ENCODE peak calls at places on chromosomes 4 and X, in six cellular contexts. V, T, S, I, L and F are unnamed samples. For H3K4me1 and H3K27me3, the result is how much of the 10 kb centered on the place peaks cover.

GRCh38 chrX:97045470-97045869 is 161.8 kb downstream of the RPA4 start:
- DNase-seq in V (no peak), S (no peak), L (no peak), I (no peak), T (no peak), F (no peak)

GRCh38 chrX:45824471-45824870 is 623.8 kb upstream of the DIPK2B start:
- DNase-seq in V (peak), L (no peak), T (peak), I (peak), S (no peak), F (peak)

GRCh38 chrX:118974088-118974907 is at the start of gene LONRF3:
- DNase-seq in L (peak), S (peak), V (peak), T (peak), I (peak), F (peak)

GRCh38 chr4:1113311-1114009 is at the start of gene RNF212:
- DNase-seq in L (no peak), S (peak), V (no peak), T (peak), I (peak), F (no peak)

GRCh38 chr4:127604949-127605709 is 27.6 kb upstream of the INTU start:
- DNase-seq in T (no peak), L (no peak), V (no peak), I (peak), S (no peak), F (no peak)

GRCh38 chr4:140697709-140698560 is 58.2 kb downstream of the TBC1D9 start:
- DNase-seq in L (no peak), T (no peak), I (no peak), V (no peak), S (no peak), F (no peak)

GRCh38 chrX:83469551-83469950 is 38.5 kb upstream of the POU3F4 start:
- DNase-seq in S (no peak), I (peak), V (no peak), L (no peak), T (no peak), F (no peak)

GRCh38 chr4:17561195-17561909 is 15.6 kb upstream of the LAP3 start:
- DNase-seq in I (no peak), S (no peak), V (no peak), L (no peak), T (no peak), F (no peak)

GRCh38 chr4:58406762-58407161 is 1296.6 kb upstream of the IGFBP7 start:
- DNase-seq in I (no peak), V (no peak), T (no peak), S (no peak), L (no peak), F (no peak)

GRCh38 chr4:10184501-10184938 is 67.9 kb upstream of the WDR1 start:
- DNase-seq in I (no peak), S (no peak), V (no peak), T (no peak), L (no peak), F (no peak)

GRCh38 chr4:84032372-84032771 is 466.7 kb downstream of the NKX6-1 start:
- DNase-seq in L (no peak), T (no peak), S (no peak), V (no peak), I (no peak), F (no peak)

GRCh38 chr4:174119051-174119450 is 164.4 kb downstream of the FBXO8 start:
- DNase-seq in L (no peak), S (no peak), V (no peak), I (peak), T (no peak), F (peak)

GRCh38 chr4:26330186-26330787 is 9.5 kb downstream of the RBPJ start:
- DNase-seq in I (peak), V (no peak), L (no peak), S (no peak), T (no peak), F (no peak)

GRCh38 chr4:5203925-5204324 is 152.6 kb downstream of the STK32B start:
- DNase-seq in V (no peak), I (no peak), S (no peak), T (no peak), L (no peak), F (no peak)

GRCh38 chrX:150049647-150050046 is 111.4 kb upstream of the EOLA2 start:
- DNase-seq in V (no peak), L (no peak), S (no peak), I (no peak), T (no peak), F (no peak)

GRCh38 chrX:41391606-41392005 is 55.5 kb upstream of the NYX start:
- DNase-seq in I (no peak), L (no peak), V (no peak), T (no peak), S (no peak), F (no peak)

GRCh38 chr4:110639207-110640092 is 16.6 kb upstream of the PITX2 start:
- DNase-seq in V (no peak), T (no peak), L (no peak), I (no peak), S (no peak), F (no peak)

GRCh38 chrX:56397636-56398035 is 165.5 kb downstream of the KLF8 start:
- DNase-seq in I (no peak), L (no peak), T (no peak), S (no peak), V (no peak), F (no peak)

GRCh38 chr4:115671581-115671980 is 558.2 kb upstream of the NDST4 start:
- DNase-seq in L (no peak), T (no peak), V (no peak), S (no peak), I (no peak), F (no peak)

GRCh38 chrX:40831750-40832149 is 96.4 kb upstream of the MED14 start:
- DNase-seq in S (no peak), V (no peak), L (no peak), I (no peak), T (no peak), F (no peak)

DNA sequence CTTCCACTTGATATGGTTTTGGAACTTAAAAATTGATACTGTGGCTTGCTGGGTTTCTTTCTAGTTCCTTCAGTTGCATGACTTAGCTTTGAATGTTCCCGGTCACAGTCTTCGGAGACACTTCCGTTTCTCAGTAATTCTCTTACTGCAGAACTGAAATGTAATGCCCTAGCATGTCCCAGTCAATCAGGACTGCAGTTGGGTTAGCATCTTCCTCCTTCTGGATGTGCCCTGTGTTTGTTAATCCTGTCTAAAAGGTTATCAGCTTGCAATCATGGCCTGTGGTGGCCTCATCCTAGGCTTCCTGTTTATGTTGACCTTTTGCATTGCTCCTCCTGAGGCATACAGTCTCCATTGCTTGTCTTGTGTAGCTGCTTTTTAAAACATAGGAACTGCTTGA is 275.9 kb downstream of the ARHGAP10 start:
- DNase-seq in S (no peak), L (no peak), V (no peak), T (no peak), I (no peak), F (no peak)
- H3K27ac ChIP-seq in S (peak), L (peak), V (no peak), T (no peak), I (peak), F (no peak)

GRCh38 chr4:23887173-23887572 is 2.7 kb downstream of the PPARGC1A start:
- DNase-seq in V (no peak), T (no peak), S (no peak), L (no peak), I (no peak), F (no peak)

GRCh38 chr4:23889368-23889767 is 479 bp downstream of the PPARGC1A start:
- DNase-seq in T (no peak), S (no peak), L (no peak), V (no peak), I (no peak), F (no peak)

GRCh38 chr4:23889814-23890269 is at the start of gene PPARGC1A:
- DNase-seq in L (no peak), S (peak), T (peak), I (peak), V (no peak), F (no peak)

GRCh38 chr4:23888421-23889319 is 1.2 kb downstream of the PPARGC1A start:
- DNase-seq in V (no peak), T (peak), L (no peak), I (peak), S (no peak), F (no peak)

DNA sequence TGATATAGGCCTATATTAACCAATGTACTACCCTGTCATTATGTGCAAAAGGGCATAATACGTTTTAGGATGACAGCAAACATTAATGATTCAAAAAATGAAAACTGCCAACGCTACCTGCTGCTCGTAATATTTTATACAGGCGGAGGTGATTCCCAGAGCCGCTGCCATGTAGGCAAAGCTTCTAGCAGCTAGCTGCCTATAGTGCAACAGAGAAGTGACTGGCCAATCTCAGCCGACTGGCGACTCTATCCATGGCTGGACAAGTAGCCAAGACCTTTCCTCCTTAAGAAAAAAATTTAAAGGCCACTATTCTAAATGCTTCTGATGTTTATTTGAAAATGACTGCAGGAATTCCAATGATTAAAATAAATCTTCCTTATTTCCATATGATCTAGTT is 1.9 kb downstream of the PPARGC1A start:
- DNase-seq in T (no peak), L (no peak), V (no peak), S (peak), I (no peak), F (no peak)
- H3K4me1 ChIP-seq in T (under half), L (under half), V (under half), S (under half), I (under half), F (under half)

DNA sequence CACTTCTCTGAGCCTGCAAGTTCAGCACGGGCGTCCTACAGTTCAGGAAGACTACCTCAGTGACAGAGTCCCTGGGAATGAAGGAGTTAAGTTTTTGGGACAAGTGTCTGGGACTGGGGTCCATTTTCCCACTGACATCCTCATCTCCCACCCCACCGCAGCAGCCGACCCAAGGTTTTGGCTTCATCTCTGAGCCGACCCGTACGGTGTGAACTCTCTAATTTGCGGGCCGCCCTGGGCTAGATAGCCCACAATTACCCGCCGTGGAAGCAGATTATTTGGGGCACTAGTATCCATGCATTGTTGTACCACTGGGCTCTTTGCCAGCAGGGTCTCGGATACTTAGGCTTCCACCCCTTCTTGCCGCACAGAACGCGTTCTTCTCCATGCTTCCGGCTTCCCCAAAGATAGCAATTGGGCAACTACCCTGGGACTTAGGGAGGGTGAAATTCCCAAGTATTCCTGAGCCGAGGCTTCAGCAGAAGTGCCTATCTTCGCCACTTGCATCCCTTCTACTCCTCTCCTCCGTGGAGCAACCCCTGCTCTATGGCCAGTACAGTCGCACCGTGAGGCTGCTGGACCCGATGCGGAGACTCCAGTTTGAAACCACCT is 2.4 kb downstream of the IL1RAPL2 start:
- DNase-seq in S (no peak), V (no peak), T (no peak), L (no peak), I (no peak), F (no peak)
- H3K27me3 ChIP-seq in S (under half), V (under half), T (under half), L (under half), I (under half), F (under half)

DNA sequence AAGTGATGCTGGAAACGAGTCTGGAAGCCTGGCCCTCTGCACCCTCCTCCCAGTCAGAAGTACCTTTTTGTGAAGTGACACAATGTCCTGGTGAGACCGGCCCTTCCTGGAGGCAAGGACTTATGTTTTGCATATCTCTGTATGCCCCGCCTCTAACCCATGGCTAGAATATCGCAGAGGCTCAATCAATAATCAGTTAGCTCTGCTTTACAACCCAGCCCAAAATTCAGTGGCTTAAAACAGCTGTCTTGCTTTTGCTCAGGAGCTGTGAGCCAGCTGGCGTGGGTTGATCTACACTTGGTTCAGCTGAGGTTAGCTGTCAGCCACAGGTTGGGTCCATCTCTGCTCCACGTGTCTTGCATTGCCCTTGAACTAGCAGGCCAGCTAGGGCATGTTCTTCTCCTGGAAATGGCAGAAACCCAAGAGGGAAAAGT is 98.8 kb upstream of the METTL14 start:
- DNase-seq in S (peak), L (no peak), I (no peak), T (peak), V (no peak), F (no peak)
- H3K27ac ChIP-seq in S (peak), L (no peak), I (no peak), T (no peak), V (no peak), F (no peak)

GRCh38 chr4:48665555-48666186 is 114.4 kb downstream of the FRYL start:
- DNase-seq in T (no peak), V (no peak), S (no peak), I (no peak), L (no peak), F (no peak)
- H3K4me1 ChIP-seq in T (under half), V (under half), S (under half), I (under half), L (half or more), F (under half)

DNA sequence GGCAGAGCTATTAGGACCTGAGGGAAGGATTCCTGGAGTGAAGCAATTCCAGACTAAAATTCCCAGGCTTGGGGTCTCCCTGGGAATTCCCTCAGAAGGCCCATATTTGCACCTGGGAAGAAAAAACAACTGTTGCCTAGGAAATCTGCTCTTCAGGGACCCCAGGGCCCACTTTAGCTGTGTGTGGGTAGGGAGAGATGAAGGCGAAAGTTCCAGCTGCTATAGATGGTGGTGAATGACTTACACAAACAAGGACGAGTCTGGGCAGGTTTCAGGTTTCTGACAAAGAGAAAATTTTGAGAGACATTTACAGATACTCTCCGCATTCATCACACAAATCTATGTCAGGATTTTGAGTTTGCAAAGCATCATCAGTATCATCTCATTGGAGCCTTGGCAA is 126.1 kb downstream of the GPC3 start:
- DNase-seq in T (no peak), S (no peak), I (no peak), L (no peak), V (no peak), F (no peak)
- H3K27me3 ChIP-seq in T (under half), S (under half), I (under half), L (under half), V (under half), F (under half)

DNA sequence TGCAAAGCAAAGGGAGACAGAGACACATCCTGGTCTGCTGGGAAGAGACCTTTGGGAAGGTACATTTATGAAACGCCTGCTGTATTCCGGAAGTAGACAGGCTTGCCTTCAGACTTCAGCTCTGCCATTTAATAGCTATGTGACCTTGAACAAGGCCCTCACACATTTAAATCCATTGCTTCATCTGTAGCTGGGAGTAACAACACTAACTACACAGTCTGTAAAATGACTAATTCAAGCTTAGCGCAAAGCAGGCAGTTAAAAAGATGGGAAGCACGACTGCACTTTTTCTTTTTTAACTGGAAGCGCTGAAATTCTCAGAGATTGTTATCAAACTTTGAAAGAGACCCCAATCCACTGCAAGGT is 121.0 kb downstream of the AFAP1 start:
- DNase-seq in S (no peak), L (no peak), V (no peak), T (no peak), I (peak), F (no peak)
- H3K27ac ChIP-seq in S (no peak), L (peak), V (no peak), T (peak), I (peak), F (no peak)

DNA sequence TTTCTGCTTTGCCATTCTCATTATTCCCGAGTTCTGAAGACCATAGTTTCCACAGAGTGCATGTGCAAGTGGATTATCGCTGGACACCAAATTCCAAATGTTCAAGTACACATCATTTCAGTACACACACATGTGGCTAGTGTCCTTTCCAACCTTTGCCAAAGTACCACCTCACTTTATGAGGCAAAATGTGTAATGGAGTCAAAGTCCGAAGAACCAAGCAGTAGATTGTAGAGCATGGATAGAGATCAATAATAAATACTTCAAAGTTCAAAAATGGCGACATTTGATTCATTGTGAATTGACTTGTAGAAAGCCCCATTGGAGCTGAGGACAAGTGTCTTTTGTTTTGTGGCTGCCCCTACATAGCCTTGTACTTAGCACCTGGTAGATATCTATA is 115.6 kb downstream of the TMEM164 start:
- DNase-seq in S (no peak), I (no peak), T (no peak), V (no peak), L (no peak), F (no peak)
- H3K4me1 ChIP-seq in S (under half), I (under half), T (under half), V (under half), L (under half), F (under half)